ENCODE peak calls at places on chromosomes 11 and 22, in nine cellular contexts. One of them, this sample, is unnamed.
A peak's percentile ranks its signal among the peaks of the same experiment; 100 is the strongest.

GRCh38 chr22:49812838-49813237 is 14.8 kb downstream of the BRD1 start:
- DNase-seq in stimulated activated CD4-positive, alpha-beta T cell treated with anti-CD3 and anti-CD28 coated beads, TNF-alpha, amount 100 ng/mL, for 1 hour: no peak
- DNase-seq in H1: no peak
- DNase-seq in activated CD4-positive, alpha-beta T cell treated with anti-CD3 and anti-CD28 coated beads for 1 hour: no peak
- DNase-seq in left ventricle myocardium inferior: no peak
- DNase-seq in EH: peak; percentile 45
- DNase-seq in iPS-NIHi11: no peak
- DNase-seq in chondrocyte: no peak
- DNase-seq in left ventricle myocardium superior: no peak
- DNase-seq in this sample: no peak

GRCh38 chr11:1632053-1632714 is 2.6 kb downstream of the KRTAP5-5 start:
- DNase-seq in stimulated activated CD4-positive, alpha-beta T cell treated with anti-CD3 and anti-CD28 coated beads, TNF-alpha, amount 100 ng/mL, for 1 hour: no peak
- DNase-seq in H1: no peak
- DNase-seq in activated CD4-positive, alpha-beta T cell treated with anti-CD3 and anti-CD28 coated beads for 1 hour: no peak
- DNase-seq in left ventricle myocardium inferior: no peak
- DNase-seq in EH: no peak
- DNase-seq in iPS-NIHi11: no peak
- DNase-seq in chondrocyte: peak; percentile 44
- DNase-seq in left ventricle myocardium superior: no peak
- DNase-seq in this sample: no peak

GRCh38 chr11:77783023-77783422 is 37.5 kb downstream of the RSF1 start:
- DNase-seq in stimulated activated CD4-positive, alpha-beta T cell treated with anti-CD3 and anti-CD28 coated beads, TNF-alpha, amount 100 ng/mL, for 1 hour: no peak
- DNase-seq in H1: no peak
- DNase-seq in activated CD4-positive, alpha-beta T cell treated with anti-CD3 and anti-CD28 coated beads for 1 hour: no peak
- DNase-seq in left ventricle myocardium inferior: no peak
- DNase-seq in EH: no peak
- DNase-seq in iPS-NIHi11: no peak
- DNase-seq in chondrocyte: no peak
- DNase-seq in left ventricle myocardium superior: no peak
- DNase-seq in this sample: no peak

GRCh38 chr11:25702417-25702816 is 629.5 kb upstream of the ANO3 start:
- DNase-seq in stimulated activated CD4-positive, alpha-beta T cell treated with anti-CD3 and anti-CD28 coated beads, TNF-alpha, amount 100 ng/mL, for 1 hour: no peak
- DNase-seq in H1: no peak
- DNase-seq in activated CD4-positive, alpha-beta T cell treated with anti-CD3 and anti-CD28 coated beads for 1 hour: no peak
- DNase-seq in left ventricle myocardium inferior: no peak
- DNase-seq in EH: no peak
- DNase-seq in iPS-NIHi11: no peak
- DNase-seq in chondrocyte: no peak
- DNase-seq in left ventricle myocardium superior: no peak
- DNase-seq in this sample: no peak

GRCh38 chr11:116605543-116605942 is 167.2 kb downstream of the BUD13 start:
- DNase-seq in stimulated activated CD4-positive, alpha-beta T cell treated with anti-CD3 and anti-CD28 coated beads, TNF-alpha, amount 100 ng/mL, for 1 hour: no peak
- DNase-seq in H1: peak; percentile 58
- DNase-seq in activated CD4-positive, alpha-beta T cell treated with anti-CD3 and anti-CD28 coated beads for 1 hour: no peak
- DNase-seq in left ventricle myocardium inferior: no peak
- DNase-seq in EH: peak; percentile 35
- DNase-seq in iPS-NIHi11: peak; percentile 88
- DNase-seq in chondrocyte: no peak
- DNase-seq in left ventricle myocardium superior: peak; percentile 49
- DNase-seq in this sample: peak; percentile 54

GRCh38 chr11:33062137-33062536 is 22.8 kb downstream of the TCP11L1 start:
- DNase-seq in stimulated activated CD4-positive, alpha-beta T cell treated with anti-CD3 and anti-CD28 coated beads, TNF-alpha, amount 100 ng/mL, for 1 hour: no peak
- DNase-seq in H1: no peak
- DNase-seq in activated CD4-positive, alpha-beta T cell treated with anti-CD3 and anti-CD28 coated beads for 1 hour: no peak
- DNase-seq in left ventricle myocardium inferior: no peak
- DNase-seq in EH: peak; percentile 18
- DNase-seq in iPS-NIHi11: no peak
- DNase-seq in chondrocyte: no peak
- DNase-seq in left ventricle myocardium superior: no peak
- DNase-seq in this sample: no peak

GRCh38 chr22:40348025-40348658 is 1.8 kb downstream of the ADSL start:
- DNase-seq in stimulated activated CD4-positive, alpha-beta T cell treated with anti-CD3 and anti-CD28 coated beads, TNF-alpha, amount 100 ng/mL, for 1 hour: no peak
- DNase-seq in H1: no peak
- DNase-seq in activated CD4-positive, alpha-beta T cell treated with anti-CD3 and anti-CD28 coated beads for 1 hour: peak; percentile 53
- DNase-seq in left ventricle myocardium inferior: no peak
- DNase-seq in EH: peak; percentile 67
- DNase-seq in iPS-NIHi11: peak; percentile 67
- DNase-seq in chondrocyte: no peak
- DNase-seq in left ventricle myocardium superior: peak; percentile 48
- DNase-seq in this sample: peak; percentile 77

GRCh38 chr11:83112886-83113285 is 41.2 kb upstream of the RAB30 start:
- DNase-seq in stimulated activated CD4-positive, alpha-beta T cell treated with anti-CD3 and anti-CD28 coated beads, TNF-alpha, amount 100 ng/mL, for 1 hour: no peak
- DNase-seq in H1: no peak
- DNase-seq in activated CD4-positive, alpha-beta T cell treated with anti-CD3 and anti-CD28 coated beads for 1 hour: no peak
- DNase-seq in left ventricle myocardium inferior: no peak
- DNase-seq in EH: no peak
- DNase-seq in iPS-NIHi11: no peak
- DNase-seq in chondrocyte: no peak
- DNase-seq in left ventricle myocardium superior: no peak
- DNase-seq in this sample: no peak

GRCh38 chr11:121839821-121840220 is 276.2 kb downstream of the BLID start:
- DNase-seq in stimulated activated CD4-positive, alpha-beta T cell treated with anti-CD3 and anti-CD28 coated beads, TNF-alpha, amount 100 ng/mL, for 1 hour: no peak
- DNase-seq in H1: no peak
- DNase-seq in activated CD4-positive, alpha-beta T cell treated with anti-CD3 and anti-CD28 coated beads for 1 hour: no peak
- DNase-seq in left ventricle myocardium inferior: no peak
- DNase-seq in EH: peak; percentile 60
- DNase-seq in iPS-NIHi11: no peak
- DNase-seq in chondrocyte: no peak
- DNase-seq in left ventricle myocardium superior: no peak
- DNase-seq in this sample: no peak

This sample was measured in activated CD4-positive, alpha-beta memory T cell treated with anti-CD3 and anti-CD28 coated beads, Interleukin-2, amount 10 ng/mL, durations not matched to agents 7 days and 5 days.